ENCODE peak calls at places on chromosome 1, in eight cellular contexts. S is amygdala; J is activated naive CD4-positive, alpha-beta T cell treated with anti-CD3 and anti-CD28 coated beads, Interleukin-2, amount 10 ng/mL, durations not matched to agents 7 days and 5 days; N is fibroblast of lung; C is AG08396; B is anterior cingulate cortex; K is activated T-helper 1 cell treated with anti-CD3 and anti-CD28 coated beads, Interleukin-2, amount 50 U/mL, for 16 hours; G is HuH-7.5. R is an unnamed sample.

GRCh38 chr1:206608108-206608698 is 4.1 kb downstream of the EIF2D start:
- DNase-seq in S (no peak), J (peak), N (no peak), C (peak), B (no peak), K (no peak), G (no peak), R (peak)

GRCh38 chr1:21813542-21813941 is 1.5 kb downstream of the LDLRAD2 start:
- DNase-seq in S (no peak), J (no peak), N (no peak), C (no peak), B (no peak), K (no peak), G (no peak), R (no peak)

GRCh38 chr1:24683713-24684162 is 40.6 kb downstream of the SRRM1 start:
- DNase-seq in S (no peak), J (no peak), N (peak), C (peak), B (no peak), K (no peak), G (no peak), R (no peak)

GRCh38 chr1:205546541-205546940 is 42.1 kb downstream of the CDK18 start:
- DNase-seq in S (no peak), J (no peak), N (no peak), C (no peak), B (no peak), K (no peak), G (no peak), R (no peak)

GRCh38 chr1:248183996-248184395 is 9.4 kb downstream of the OR2M2 start:
- DNase-seq in S (no peak), J (no peak), N (no peak), C (no peak), B (no peak), K (no peak), G (no peak), R (no peak)

GRCh38 chr1:207286747-207287528 is 34.5 kb upstream of the CD55 start:
- DNase-seq in S (no peak), J (no peak), N (peak), C (no peak), B (no peak), K (no peak), G (no peak), R (no peak)

GRCh38 chr1:151370211-151370911 is 2.1 kb downstream of the SELENBP1 start:
- DNase-seq in S (no peak), J (no peak), N (no peak), C (no peak), B (no peak), K (no peak), G (no peak), R (no peak)

GRCh38 chr1:205572426-205572825 is 59.4 kb downstream of the ELK4 start:
- DNase-seq in S (no peak), J (no peak), N (no peak), C (no peak), B (no peak), K (no peak), G (no peak), R (no peak)

GRCh38 chr1:115251856-115252255 is 86.2 kb downstream of the NGF start:
- DNase-seq in S (no peak), J (no peak), N (peak), C (peak), B (no peak), K (no peak), G (no peak), R (no peak)

GRCh38 chr1:84164156-84164555 is 20.1 kb downstream of the PRKACB start:
- DNase-seq in S (no peak), J (no peak), N (no peak), C (no peak), B (no peak), K (no peak), G (no peak), R (no peak)

GRCh38 chr1:68916227-68916853 is 419.5 kb upstream of the DEPDC1 start:
- DNase-seq in S (no peak), J (no peak), N (peak), C (peak), B (peak), K (no peak), G (no peak), R (no peak)